ENCODE peak calls at places on chromosomes 6 and 20, in seven cellular contexts. One of them, this sample, is unnamed.

GRCh38 chr6:138001750-138002349 is 105.4 kb downstream of the PERP start:
- DNase-seq in mucosa of descending colon: no peak
- DNase-seq in body of pancreas: peak; percentile 74
- DNase-seq in fibroblast of lung: peak; percentile 31
- DNase-seq in GM23248: peak; percentile 70
- DNase-seq in adrenal gland: peak; percentile 78
- DNase-seq in neural progenitor cell: peak; percentile 70
- DNase-seq in this sample: peak; percentile 69

GRCh38 chr6:29424575-29424974 is 9.8 kb downstream of the OR12D1 start:
- DNase-seq in mucosa of descending colon: no peak
- DNase-seq in body of pancreas: no peak
- DNase-seq in adrenal gland: no peak
- DNase-seq in neural progenitor cell: no peak
- DNase-seq in GM23248: no peak
- DNase-seq in fibroblast of lung: no peak
- DNase-seq in this sample: no peak

GRCh38 chr6:14110001-14110818 is 7.4 kb upstream of the CD83 start:
- DNase-seq in mucosa of descending colon: no peak
- DNase-seq in fibroblast of lung: no peak
- DNase-seq in adrenal gland: no peak
- DNase-seq in body of pancreas: no peak
- DNase-seq in GM23248: no peak
- DNase-seq in neural progenitor cell: no peak
- DNase-seq in this sample: no peak

GRCh38 chr6:44301782-44302564 is 11.2 kb downstream of the AARS2 start:
- DNase-seq in neural progenitor cell: no peak
- DNase-seq in adrenal gland: peak; percentile 74
- DNase-seq in mucosa of descending colon: no peak
- DNase-seq in fibroblast of lung: no peak
- DNase-seq in body of pancreas: no peak
- DNase-seq in GM23248: no peak
- DNase-seq in this sample: no peak

GRCh38 chr6:136334465-136334846 is 44.8 kb upstream of the BCLAF1 start:
- DNase-seq in body of pancreas: no peak
- DNase-seq in adrenal gland: no peak
- DNase-seq in mucosa of descending colon: no peak
- DNase-seq in neural progenitor cell: no peak
- DNase-seq in fibroblast of lung: no peak
- DNase-seq in GM23248: no peak
- DNase-seq in this sample: no peak

GRCh38 chr20:63667858-63668257 is 9.7 kb downstream of the RTEL1 start:
- DNase-seq in body of pancreas: no peak
- DNase-seq in neural progenitor cell: no peak
- DNase-seq in adrenal gland: no peak
- DNase-seq in GM23248: no peak
- DNase-seq in fibroblast of lung: no peak
- DNase-seq in mucosa of descending colon: no peak
- DNase-seq in this sample: no peak

GRCh38 chr6:4731996-4732395 is 44.2 kb upstream of the CDYL start:
- DNase-seq in mucosa of descending colon: no peak
- DNase-seq in neural progenitor cell: no peak
- DNase-seq in GM23248: no peak
- DNase-seq in fibroblast of lung: no peak
- DNase-seq in body of pancreas: no peak
- DNase-seq in adrenal gland: no peak
- DNase-seq in this sample: no peak

GRCh38 chr20:35111141-35111888 is 18.7 kb upstream of the TRPC4AP start:
- DNase-seq in fibroblast of lung: peak; percentile 93
- DNase-seq in GM23248: peak; percentile 96
- DNase-seq in mucosa of descending colon: no peak
- DNase-seq in adrenal gland: no peak
- DNase-seq in body of pancreas: no peak
- DNase-seq in neural progenitor cell: no peak
- DNase-seq in this sample: no peak

GRCh38 chr6:169426611-169427010 is 173.0 kb upstream of the THBS2 start:
- DNase-seq in neural progenitor cell: no peak
- DNase-seq in body of pancreas: no peak
- DNase-seq in GM23248: no peak
- DNase-seq in adrenal gland: no peak
- DNase-seq in mucosa of descending colon: no peak
- DNase-seq in fibroblast of lung: no peak
- DNase-seq in this sample: no peak

GRCh38 chr6:166757226-166758135 is 130.4 kb upstream of the RPS6KA2 start:
- DNase-seq in GM23248: peak; percentile 75
- DNase-seq in fibroblast of lung: peak; percentile 54
- DNase-seq in neural progenitor cell: peak; percentile 51
- DNase-seq in body of pancreas: no peak
- DNase-seq in adrenal gland: no peak
- DNase-seq in mucosa of descending colon: no peak
- DNase-seq in this sample: no peak

GRCh38 chr6:55450007-55450406 is 122.7 kb downstream of the GFRAL start:
- DNase-seq in body of pancreas: no peak
- DNase-seq in fibroblast of lung: peak; percentile 15
- DNase-seq in mucosa of descending colon: no peak
- DNase-seq in neural progenitor cell: no peak
- DNase-seq in adrenal gland: no peak
- DNase-seq in GM23248: peak; percentile 20
- DNase-seq in this sample: no peak

GRCh38 chr6:140002406-140003022 is 628.1 kb upstream of the CITED2 start:
- DNase-seq in mucosa of descending colon: no peak
- DNase-seq in neural progenitor cell: no peak
- DNase-seq in adrenal gland: no peak
- DNase-seq in body of pancreas: no peak
- DNase-seq in GM23248: peak; percentile 78
- DNase-seq in fibroblast of lung: no peak
- DNase-seq in this sample: no peak

GRCh38 chr6:42512498-42513042 is 51.3 kb upstream of the UBR2 start:
- DNase-seq in body of pancreas: no peak
- DNase-seq in mucosa of descending colon: no peak
- DNase-seq in GM23248: no peak
- DNase-seq in adrenal gland: no peak
- DNase-seq in fibroblast of lung: no peak
- DNase-seq in neural progenitor cell: no peak
- DNase-seq in this sample: no peak

GRCh38 chr6:17054647-17055046 is 47.2 kb upstream of the STMND1 start:
- DNase-seq in adrenal gland: no peak
- DNase-seq in neural progenitor cell: no peak
- DNase-seq in body of pancreas: no peak
- DNase-seq in GM23248: no peak
- DNase-seq in fibroblast of lung: no peak
- DNase-seq in mucosa of descending colon: no peak
- DNase-seq in this sample: no peak

DNA sequence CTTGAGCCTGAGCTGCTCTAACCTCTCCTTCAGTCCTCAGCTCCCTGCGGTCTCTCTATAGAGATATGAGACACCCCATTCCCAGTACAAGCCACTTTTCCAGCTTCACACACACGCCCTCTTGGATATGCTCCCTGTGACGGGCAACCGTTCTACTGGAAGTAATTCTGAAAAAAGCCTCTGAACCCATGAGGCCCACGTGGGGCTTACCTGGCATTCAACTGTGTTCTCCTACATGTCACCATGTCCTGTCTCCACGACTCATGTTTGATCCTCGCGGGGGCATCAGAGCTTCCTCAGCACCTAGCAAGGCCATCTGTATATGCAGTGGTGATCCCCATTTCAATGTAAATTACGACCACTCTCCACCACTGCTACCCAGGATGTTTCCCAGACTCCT is 69.2 kb upstream of the DUSP22 start:
- DNase-seq in body of pancreas: no peak
- DNase-seq in mucosa of descending colon: no peak
- DNase-seq in fibroblast of lung: no peak
- DNase-seq in GM23248: no peak
- DNase-seq in adrenal gland: no peak
- DNase-seq in neural progenitor cell: no peak
- DNase-seq in this sample: no peak
- H3K4me1 ChIP-seq in body of pancreas: no peaks in the 10 kb centered on the region
- H3K4me1 ChIP-seq in mucosa of descending colon: no peaks in the 10 kb centered on the region
- H3K4me1 ChIP-seq in fibroblast of lung: no peaks in the 10 kb centered on the region
- H3K4me1 ChIP-seq in GM23248: no peaks in the 10 kb centered on the region
- H3K4me1 ChIP-seq in adrenal gland: no peaks in the 10 kb centered on the region
- H3K4me1 ChIP-seq in neural progenitor cell: peaks cover 22% of the 10 kb centered on the region
- H3K4me1 ChIP-seq in this sample: no peaks in the 10 kb centered on the region

GRCh38 chr20:47360207-47360488 is 3.6 kb upstream of the ZMYND8 start:
- DNase-seq in GM23248: peak; percentile 64
- DNase-seq in neural progenitor cell: no peak
- DNase-seq in adrenal gland: no peak
- DNase-seq in mucosa of descending colon: no peak
- DNase-seq in body of pancreas: peak; percentile 61
- DNase-seq in fibroblast of lung: peak; percentile 44
- DNase-seq in this sample: peak; percentile 85
- H3K4me1 ChIP-seq in GM23248: peaks cover 59% of the 10 kb centered on the region
- H3K4me1 ChIP-seq in neural progenitor cell: peaks cover 73% of the 10 kb centered on the region
- H3K4me1 ChIP-seq in adrenal gland: peaks cover 61% of the 10 kb centered on the region
- H3K4me1 ChIP-seq in mucosa of descending colon: peaks cover 65% of the 10 kb centered on the region
- H3K4me1 ChIP-seq in body of pancreas: peaks cover 69% of the 10 kb centered on the region
- H3K4me1 ChIP-seq in fibroblast of lung: peaks cover 46% of the 10 kb centered on the region
- H3K4me1 ChIP-seq in this sample: peaks cover 43% of the 10 kb centered on the region

DNA sequence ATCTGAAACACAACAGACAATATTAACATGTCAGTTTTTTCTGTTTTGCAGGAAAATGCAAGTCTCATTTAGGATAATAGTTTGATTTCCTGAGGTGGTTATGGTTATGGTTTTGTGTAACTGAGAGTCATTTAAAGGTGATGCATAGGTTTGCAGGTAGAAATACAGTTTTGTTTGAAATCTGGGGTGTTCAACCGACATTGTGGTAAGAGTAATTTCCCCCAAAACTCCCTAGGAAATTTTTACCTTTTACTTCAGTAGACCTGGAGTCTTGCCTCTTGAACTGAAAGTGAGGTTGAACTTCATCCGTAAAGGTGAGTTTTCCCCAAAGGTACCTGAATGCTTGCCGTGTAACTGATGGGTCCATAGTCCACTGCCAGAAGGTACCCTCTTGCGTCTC is 71.4 kb downstream of the JARID2 start:
- DNase-seq in adrenal gland: no peak
- DNase-seq in fibroblast of lung: no peak
- DNase-seq in GM23248: no peak
- DNase-seq in body of pancreas: no peak
- DNase-seq in neural progenitor cell: no peak
- DNase-seq in mucosa of descending colon: no peak
- DNase-seq in this sample: no peak
- H3K4me1 ChIP-seq in adrenal gland: peaks cover 25% of the 10 kb centered on the region
- H3K4me1 ChIP-seq in fibroblast of lung: peaks cover 6% of the 10 kb centered on the region
- H3K4me1 ChIP-seq in GM23248: peaks cover 15% of the 10 kb centered on the region
- H3K4me1 ChIP-seq in body of pancreas: peaks cover 22% of the 10 kb centered on the region
- H3K4me1 ChIP-seq in neural progenitor cell: peaks cover 40% of the 10 kb centered on the region
- H3K4me1 ChIP-seq in mucosa of descending colon: peaks cover 8% of the 10 kb centered on the region
- H3K4me1 ChIP-seq in this sample: no peaks in the 10 kb centered on the region

GRCh38 chr6:163490826-163491577 is 76.5 kb downstream of the QKI start:
- DNase-seq in fibroblast of lung: peak; percentile 82
- DNase-seq in body of pancreas: peak; percentile 78
- DNase-seq in GM23248: peak; percentile 22
- DNase-seq in mucosa of descending colon: no peak
- DNase-seq in neural progenitor cell: peak; percentile 8
- DNase-seq in adrenal gland: peak; percentile 74
- DNase-seq in this sample: peak; percentile 7
- H3K4me1 ChIP-seq in fibroblast of lung: peaks cover 4% of the 10 kb centered on the region
- H3K4me1 ChIP-seq in body of pancreas: peaks cover 18% of the 10 kb centered on the region
- H3K4me1 ChIP-seq in GM23248: peaks cover 6% of the 10 kb centered on the region
- H3K4me1 ChIP-seq in mucosa of descending colon: peaks cover 8% of the 10 kb centered on the region
- H3K4me1 ChIP-seq in neural progenitor cell: peaks cover 46% of the 10 kb centered on the region
- H3K4me1 ChIP-seq in adrenal gland: peaks cover 21% of the 10 kb centered on the region
- H3K4me1 ChIP-seq in this sample: no peaks in the 10 kb centered on the region

DNA sequence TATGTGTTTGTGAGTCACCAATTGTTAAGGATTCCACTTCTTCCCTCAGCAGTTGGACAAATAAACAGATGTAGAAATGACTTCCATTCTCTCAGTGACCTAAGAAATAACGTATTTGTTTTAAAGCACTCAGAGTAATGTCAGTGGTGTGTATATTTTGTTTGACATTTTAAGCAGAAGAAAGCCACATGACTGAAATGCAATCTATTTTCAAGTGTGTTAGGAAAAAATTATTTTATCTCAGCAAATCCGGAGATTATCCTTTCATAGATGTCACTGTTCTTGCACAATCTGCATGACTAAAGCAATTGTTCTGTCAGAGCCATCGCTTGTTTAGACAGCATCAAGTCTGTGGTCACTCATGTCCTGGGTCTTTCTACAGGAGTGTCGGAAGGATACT is 77.1 kb downstream of the JAG1 start:
- DNase-seq in GM23248: peak; percentile 86
- DNase-seq in mucosa of descending colon: no peak
- DNase-seq in adrenal gland: no peak
- DNase-seq in neural progenitor cell: no peak
- DNase-seq in body of pancreas: no peak
- DNase-seq in fibroblast of lung: peak; percentile 86
- DNase-seq in this sample: no peak
- H3K4me1 ChIP-seq in GM23248: peaks cover 44% of the 10 kb centered on the region
- H3K4me1 ChIP-seq in mucosa of descending colon: peaks cover 5% of the 10 kb centered on the region
- H3K4me1 ChIP-seq in adrenal gland: peaks cover 8% of the 10 kb centered on the region
- H3K4me1 ChIP-seq in neural progenitor cell: peaks cover 15% of the 10 kb centered on the region
- H3K4me1 ChIP-seq in body of pancreas: peaks cover 5% of the 10 kb centered on the region
- H3K4me1 ChIP-seq in fibroblast of lung: peaks cover 22% of the 10 kb centered on the region
- H3K4me1 ChIP-seq in this sample: peaks cover 10% of the 10 kb centered on the region